ENCODE peak calls at places on chromosomes 16 and 17, in nine cellular contexts. R is sciatic nerve; Q is stimulated activated CD4-positive, alpha-beta T cell treated with anti-CD3 and anti-CD28 coated beads, Interleukin-1b, Interleukin-23, amount 100 ng/mL, for 24 hours; B is heart left ventricle; W is activated naive CD4-positive, alpha-beta T cell; J is cerebellum; C is HAP-1; N is HS-5; K is cardiac muscle cell. Y is an unnamed sample.

GRCh38 chr16:60553316-60553801 is 1482.9 kb downstream of the CDH8 start:
- DNase-seq in Q (no peak), B (no peak), W (no peak), K (no peak), J (no peak), R (no peak), C (no peak), N (no peak), Y (no peak)

GRCh38 chr17:915416-916201 is 64.0 kb downstream of the NXN start:
- DNase-seq in C (peak), Q (no peak), B (peak), R (no peak), J (no peak), K (peak), N (no peak), W (no peak), Y (no peak)

GRCh38 chr17:63601439-63602371 is 1.0 kb downstream of the TACO1 start:
- DNase-seq in Q (no peak), J (no peak), B (no peak), W (no peak), N (no peak), K (peak), C (no peak), R (no peak), Y (no peak)

GRCh38 chr17:72274632-72275031 is 153.8 kb downstream of the SOX9 start:
- DNase-seq in W (no peak), N (no peak), R (no peak), J (no peak), K (no peak), C (no peak), Q (no peak), B (no peak), Y (no peak)

GRCh38 chr17:77796201-77796860 is 162.2 kb upstream of the TNRC6C start:
- DNase-seq in K (no peak), N (no peak), B (no peak), C (no peak), W (no peak), J (no peak), R (no peak), Q (no peak), Y (no peak)

GRCh38 chr16:3690991-3691720 is 26.2 kb downstream of the TRAP1 start:
- DNase-seq in B (peak), R (no peak), J (no peak), W (no peak), N (no peak), Q (no peak), C (no peak), K (no peak), Y (no peak)

GRCh38 chr17:31487648-31488263 is 96.3 kb downstream of the RAB11FIP4 start:
- DNase-seq in K (peak), B (peak), C (peak), Q (peak), R (peak), J (peak), N (no peak), W (peak), Y (peak)

GRCh38 chr17:75512946-75513666 is 2.2 kb downstream of the CASKIN2 start:
- DNase-seq in Q (no peak), J (no peak), N (no peak), K (no peak), W (no peak), C (no peak), R (no peak), B (no peak), Y (no peak)

GRCh38 chr17:39225974-39226683 is 384 bp upstream of the STAC2 start:
- DNase-seq in K (peak), J (peak), C (peak), R (peak), B (peak), N (no peak), Q (no peak), W (peak), Y (no peak)

GRCh38 chr16:30941600-30942420 is 7.1 kb upstream of the ORAI3 start:
- DNase-seq in Q (no peak), N (no peak), B (peak), J (peak), K (peak), W (peak), R (no peak), C (peak), Y (peak)

GRCh38 chr16:2008009-2008526 is 1.6 kb downstream of the ZNF598 start:
- DNase-seq in R (no peak), J (no peak), Q (no peak), K (peak), B (peak), C (no peak), W (no peak), N (peak), Y (no peak)

GRCh38 chr17:72022328-72022727 is 98.5 kb upstream of the SOX9 start:
- DNase-seq in R (no peak), Q (no peak), B (no peak), W (no peak), K (no peak), N (no peak), C (no peak), J (no peak), Y (no peak)

GRCh38 chr16:78122774-78123315 is 23.4 kb downstream of the WWOX start:
- DNase-seq in N (peak), R (no peak), C (peak), W (no peak), Q (no peak), B (no peak), K (peak), J (peak), Y (no peak)

GRCh38 chr17:38509772-38510423 is 81.6 kb downstream of the ARHGAP23 start:
- DNase-seq in Q (no peak), K (peak), B (no peak), C (no peak), R (no peak), W (no peak), N (no peak), J (no peak), Y (no peak)

GRCh38 chr17:16527298-16527697 is 35.3 kb upstream of the LRRC75A start:
- DNase-seq in N (no peak), J (no peak), B (no peak), W (no peak), Q (no peak), K (no peak), C (no peak), R (no peak), Y (no peak)

GRCh38 chr17:69523252-69523861 is 108.9 kb downstream of the MAP2K6 start:
- DNase-seq in N (peak), B (no peak), C (peak), Q (no peak), R (no peak), J (peak), W (no peak), K (peak), Y (no peak)

GRCh38 chr16:946048-946395 is 24.8 kb downstream of the LMF1 start:
- DNase-seq in C (no peak), J (no peak), R (no peak), W (no peak), K (no peak), B (peak), N (no peak), Q (no peak), Y (no peak)

GRCh38 chr17:33200587-33200986 is 92.5 kb downstream of the ASIC2 start:
- DNase-seq in N (no peak), C (no peak), B (no peak), K (no peak), R (no peak), J (no peak), W (no peak), Q (no peak), Y (no peak)

GRCh38 chr17:77398274-77398673 is 257.5 kb downstream of the SEC14L1 start:
- DNase-seq in R (no peak), K (no peak), N (no peak), C (no peak), W (no peak), B (no peak), Q (no peak), J (no peak), Y (no peak)

GRCh38 chr17:55456307-55457240 is 34.9 kb upstream of the MMD start:
- DNase-seq in W (no peak), J (no peak), R (no peak), N (no peak), B (no peak), K (no peak), C (no peak), Q (no peak), Y (no peak)

GRCh38 chr17:42342242-42343008 is 45.8 kb downstream of the STAT3 start:
- DNase-seq in W (no peak), Q (no peak), J (no peak), K (no peak), R (no peak), N (no peak), C (no peak), B (no peak), Y (no peak)

GRCh38 chr17:4032738-4033137 is 68.5 kb upstream of the ATP2A3 start:
- DNase-seq in Q (no peak), W (no peak), C (no peak), R (no peak), K (no peak), N (no peak), J (no peak), B (no peak), Y (no peak)